ENCODE peak calls at places on chromosome 3, in four cellular contexts. U is HepG2, D is GM12878, K is H1. J is an unnamed sample.
A peak's percentile ranks its signal among the peaks of the same experiment; 100 is the strongest.

GRCh38 chr3:109685084-109686079 is 348.0 kb upstream of the DPPA4 start:
- DNase-seq in D (no peak), K (no peak), U (no peak), J (no peak)

GRCh38 chr3:9349321-9350117 is 13.3 kb upstream of the THUMPD3 start:
- DNase-seq in K (no peak), D (no peak), U (peak; percentile 16), J (no peak)

GRCh38 chr3:16399473-16399872 is 114.0 kb downstream of the RFTN1 start:
- DNase-seq in D (no peak), U (no peak), K (no peak), J (peak; percentile 12)

GRCh38 chr3:58544546-58544945 is 7.6 kb upstream of the ACOX2 start:
- DNase-seq in D (no peak), U (no peak), K (no peak), J (no peak)

GRCh38 chr3:464255-464654 is 267.7 kb downstream of the CHL1 start:
- DNase-seq in D (no peak), K (no peak), U (no peak), J (no peak)

GRCh38 chr3:144953959-144954358 is 982.3 kb downstream of the DIPK2A start:
- DNase-seq in D (no peak), K (no peak), U (no peak), J (no peak)

GRCh38 chr3:7547826-7548225 is 686.9 kb downstream of the GRM7 start:
- DNase-seq in K (no peak), D (no peak), U (no peak), J (no peak)

GRCh38 chr3:111808439-111808838 is 50.6 kb upstream of the PHLDB2 start:
- DNase-seq in U (peak; percentile 29), D (no peak), K (no peak), J (no peak)

GRCh38 chr3:85355572-85355971 is 396.8 kb downstream of the CADM2 start:
- DNase-seq in K (no peak), D (no peak), U (no peak), J (no peak)

GRCh38 chr3:88986834-88987233 is 120.6 kb upstream of the EPHA3 start:
- DNase-seq in D (no peak), K (no peak), U (no peak), J (no peak)

GRCh38 chr3:31758342-31758741 is 222.7 kb downstream of the OSBPL10 start:
- DNase-seq in U (no peak), D (no peak), K (no peak), J (no peak)

GRCh38 chr3:131361464-131362421 is 19.8 kb upstream of the NUDT16 start:
- DNase-seq in K (peak; percentile 95), U (no peak), D (peak; percentile 37), J (peak; percentile 83)

GRCh38 chr3:46114324-46114988 is 87.2 kb upstream of the XCR1 start:
- DNase-seq in D (no peak), K (no peak), U (peak; percentile 62), J (no peak)

GRCh38 chr3:137771401-137772230 is 7.5 kb downstream of the SOX14 start:
- DNase-seq in U (no peak), D (no peak), K (peak; percentile 65), J (no peak)

GRCh38 chr3:124802054-124802698 is 71.9 kb downstream of the UMPS start:
- DNase-seq in D (no peak), U (no peak), K (no peak), J (no peak)

GRCh38 chr3:20648921-20649381 is 462.9 kb upstream of the SGO1 start:
- DNase-seq in K (no peak), U (no peak), D (no peak), J (no peak)

GRCh38 chr3:194586839-194587238 is 46.4 kb downstream of the TMEM44 start:
- DNase-seq in U (no peak), K (no peak), D (no peak), J (no peak)

GRCh38 chr3:196604548-196604947 is 34.9 kb upstream of the NRROS start:
- DNase-seq in U (no peak), K (peak; percentile 2), D (no peak), J (peak; percentile 29)

GRCh38 chr3:123347691-123348264 is 101.1 kb downstream of the ADCY5 start:
- DNase-seq in U (no peak), K (no peak), D (no peak), J (no peak)

GRCh38 chr3:46090161-46090591 is 62.9 kb upstream of the XCR1 start:
- DNase-seq in D (no peak), K (no peak), U (no peak), J (no peak)

GRCh38 chr3:53016236-53016635 is 29.6 kb downstream of the SFMBT1 start:
- DNase-seq in K (no peak), D (no peak), U (no peak), J (no peak)

GRCh38 chr3:126885425-126885824 is 97.5 kb upstream of the PLXNA1 start:
- DNase-seq in U (no peak), D (no peak), K (no peak), J (no peak)

GRCh38 chr3:195580733-195581443 is 2.9 kb downstream of the APOD start:
- DNase-seq in D (no peak), K (no peak), U (no peak), J (no peak)

GRCh38 chr3:8492744-8493511 is 8.7 kb upstream of the LMCD1 start:
- DNase-seq in D (no peak), K (no peak), U (no peak), J (peak; percentile 4)

GRCh38 chr3:52006017-52006819 is 10.5 kb upstream of the RPL29 start:
- DNase-seq in U (no peak), D (no peak), K (no peak), J (no peak)

GRCh38 chr3:95212117-95212516 is 1149.3 kb downstream of the NSUN3 start:
- DNase-seq in D (peak; percentile 1), U (no peak), K (no peak), J (no peak)

DNA sequence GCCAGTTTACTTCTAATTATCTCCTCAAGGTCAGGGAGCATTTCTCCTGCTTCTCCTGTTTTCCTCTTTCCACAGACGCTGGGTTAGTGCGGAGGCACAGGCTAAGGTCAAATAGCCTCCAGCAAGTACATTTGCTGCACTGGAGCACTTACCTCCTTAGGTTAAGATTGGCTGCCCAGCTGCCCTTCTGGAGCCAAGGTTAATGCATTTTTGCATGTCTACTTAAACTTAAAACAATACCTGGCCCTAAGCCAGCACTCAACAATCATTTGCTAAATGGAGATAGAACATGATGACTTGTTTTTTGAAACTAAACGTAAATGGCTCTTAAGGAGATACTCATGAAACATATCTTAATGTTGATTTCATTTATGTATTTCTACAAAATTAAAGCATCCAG is 83.5 kb downstream of the SSR3 start:
- DNase-seq in D (no peak), K (no peak), U (no peak), J (no peak)
- TF ChIP-seq SRF in D (no peak), K (no peak), U (no peak), J (no peak)

GRCh38 chr3:13419356-13420050 is 619 bp downstream of the NUP210 start:
- DNase-seq in D (no peak), K (peak; percentile 68), U (no peak), J (peak; percentile 89)

GRCh38 chr3:13424865-13425605 is 4.9 kb upstream of the NUP210 start:
- DNase-seq in K (no peak), D (no peak), U (no peak), J (no peak)

GRCh38 chr3:13424111-13424844 is 4.2 kb upstream of the NUP210 start:
- DNase-seq in U (no peak), D (no peak), K (no peak), J (peak; percentile 27)

GRCh38 chr3:13420051-13420816 is at the start of gene NUP210:
- DNase-seq in D (no peak), U (peak; percentile 50), K (peak; percentile 79), J (peak; percentile 94)

GRCh38 chr3:13420817-13421755 is 964 bp upstream of the NUP210 start:
- DNase-seq in D (peak; percentile 57), K (peak; percentile 60), U (no peak), J (peak; percentile 87)
- TF ChIP-seq ATF2 in D (no peak), K (no peak), U (no peak), J (no peak)

GRCh38 chr3:171838218-171838720 is 4.9 kb upstream of the TMEM212 start:
- DNase-seq in U (peak; percentile 90), K (no peak), D (no peak), J (no peak)
- TF ChIP-seq SRF in U (no peak), K (no peak), D (no peak), J (no peak)

DNA sequence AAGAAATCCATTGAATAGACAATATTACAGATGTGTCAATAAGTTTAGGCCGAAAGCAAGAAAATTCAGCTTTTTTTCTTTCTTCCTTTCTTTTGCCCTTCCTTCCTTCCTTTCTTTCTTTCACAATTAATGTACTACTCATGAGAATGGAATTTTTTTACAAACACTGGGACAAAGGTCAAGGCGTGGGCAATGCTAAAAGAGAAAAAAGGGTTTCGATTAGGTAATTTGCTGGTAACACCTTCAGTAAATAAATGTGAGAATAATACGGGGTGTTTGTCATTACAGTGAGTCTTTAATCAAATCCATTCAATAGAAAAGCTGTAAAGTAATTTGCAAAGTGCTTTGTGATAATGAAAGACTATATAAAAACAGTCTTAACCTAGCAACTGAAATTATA is 104.0 kb upstream of the THRB start:
- DNase-seq in K (no peak), D (no peak), U (peak; percentile 42), J (no peak)
- TF ChIP-seq ATF2 in K (no peak), D (no peak), U (no peak), J (no peak)

GRCh38 chr3:4417449-4417848 is 49.6 kb downstream of the SUMF1 start:
- DNase-seq in U (no peak), D (no peak), K (no peak), J (no peak)

GRCh38 chr3:4419386-4419785 is 47.7 kb downstream of the SUMF1 start:
- DNase-seq in K (no peak), U (no peak), D (no peak), J (no peak)

GRCh38 chr3:4416961-4417360 is 50.1 kb downstream of the SUMF1 start:
- DNase-seq in K (no peak), D (no peak), U (no peak), J (no peak)

GRCh38 chr3:4416427-4416826 is 50.6 kb downstream of the SUMF1 start:
- DNase-seq in K (no peak), U (no peak), D (no peak), J (no peak)

DNA sequence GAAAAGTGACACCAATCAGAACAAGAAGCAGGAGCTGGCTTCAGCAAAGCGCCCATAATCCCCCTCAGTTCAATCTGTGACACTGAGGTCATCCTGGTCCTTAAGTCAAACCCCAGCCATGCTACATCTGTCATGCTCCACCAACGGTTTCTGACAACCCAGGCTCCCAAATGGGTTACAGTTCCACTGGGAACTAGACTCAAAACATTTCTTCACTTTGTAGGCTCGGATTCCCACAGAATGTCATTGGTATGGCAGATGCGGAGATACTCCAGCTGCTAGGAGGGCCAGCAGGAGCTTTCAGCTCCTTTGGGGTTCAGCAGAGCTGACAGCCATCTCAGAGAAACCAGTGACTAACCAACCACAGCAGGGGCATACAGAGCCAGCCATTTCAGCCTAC is 48.9 kb downstream of the SUMF1 start:
- DNase-seq in D (no peak), K (no peak), U (no peak), J (no peak)
- TF ChIP-seq SRF in D (no peak), K (no peak), U (no peak), J (no peak)

GRCh38 chr3:142027713-142028112 is 121.6 kb downstream of the TFDP2 start:
- DNase-seq in U (no peak), D (no peak), K (no peak), J (peak; percentile 69)
- TF ChIP-seq ATF2 in U (no peak), D (no peak), K (no peak), J (no peak)

J was measured in K562.